ENCODE peak calls at places on chromosomes 6 and 20, in four cellular contexts. Y is HepG2, O is HEK293T, X is K562. Z is an unnamed sample.
A peak's percentile ranks its signal among the peaks of the same experiment; 100 is the strongest.

GRCh38 chr6:163529605-163530004 is 115.1 kb downstream of the QKI start:
- DNase-seq in Y (no peak), X (no peak), O (no peak), Z (no peak)

GRCh38 chr20:844473-845225 is 11.1 kb downstream of the FAM110A start:
- DNase-seq in X (peak; percentile 96), O (peak; percentile 93), Y (peak; percentile 58), Z (peak; percentile 92)

GRCh38 chr20:61311656-61312387 is 59.8 kb downstream of the CDH4 start:
- DNase-seq in O (no peak), Y (no peak), X (no peak), Z (no peak)

GRCh38 chr6:104705095-104705707 is 154.5 kb downstream of the HACE1 start:
- DNase-seq in X (peak; percentile 50), Y (no peak), O (no peak), Z (no peak)

GRCh38 chr6:27541932-27542297 is 69.0 kb upstream of the ZNF184 start:
- DNase-seq in O (no peak), Y (no peak), X (no peak), Z (no peak)

GRCh38 chr20:32236048-32236533 is 28.4 kb downstream of the POFUT1 start:
- DNase-seq in O (no peak), Y (no peak), X (no peak), Z (no peak)

GRCh38 chr20:42752620-42753019 is 437.1 kb downstream of the PTPRT start:
- DNase-seq in Y (no peak), X (no peak), O (no peak), Z (no peak)

GRCh38 chr6:25478973-25479372 is 173.0 kb upstream of the SCGN start:
- DNase-seq in X (no peak), Y (no peak), O (no peak), Z (no peak)

GRCh38 chr6:22332726-22333125 is 35.9 kb upstream of the PRL start:
- DNase-seq in O (no peak), Y (no peak), X (no peak), Z (no peak)

GRCh38 chr6:53103993-53104675 is 38.9 kb downstream of the FBXO9 start:
- DNase-seq in Y (peak; percentile 74), O (no peak), X (no peak), Z (no peak)

GRCh38 chr6:133977983-133978895 is 25.2 kb downstream of the TBPL1 start:
- DNase-seq in O (no peak), X (no peak), Y (no peak), Z (no peak)

GRCh38 chr6:133972388-133972787 is 19.4 kb downstream of the TBPL1 start:
- DNase-seq in Y (no peak), O (no peak), X (no peak), Z (no peak)

GRCh38 chr6:133971861-133972260 is 18.8 kb downstream of the TBPL1 start:
- DNase-seq in O (no peak), Y (no peak), X (no peak), Z (no peak)

GRCh38 chr6:133969285-133969946 is 16.4 kb downstream of the TBPL1 start:
- DNase-seq in Y (no peak), O (no peak), X (no peak), Z (no peak)

GRCh38 chr6:133973109-133973971 is 20.3 kb downstream of the TBPL1 start:
- DNase-seq in O (peak; percentile 42), Y (peak; percentile 58), X (peak; percentile 69), Z (no peak)
- TF ChIP-seq ELF4 in O (no peak), Y (no peak), X (no peak), Z (no peak)

GRCh38 chr6:136103763-136104311 is 146.3 kb downstream of the MTFR2 start:
- DNase-seq in O (no peak), Y (peak; percentile 38), X (no peak), Z (peak; percentile 31)
- TF ChIP-seq ELF4 in O (no peak), Y (no peak), X (no peak), Z (no peak)

DNA sequence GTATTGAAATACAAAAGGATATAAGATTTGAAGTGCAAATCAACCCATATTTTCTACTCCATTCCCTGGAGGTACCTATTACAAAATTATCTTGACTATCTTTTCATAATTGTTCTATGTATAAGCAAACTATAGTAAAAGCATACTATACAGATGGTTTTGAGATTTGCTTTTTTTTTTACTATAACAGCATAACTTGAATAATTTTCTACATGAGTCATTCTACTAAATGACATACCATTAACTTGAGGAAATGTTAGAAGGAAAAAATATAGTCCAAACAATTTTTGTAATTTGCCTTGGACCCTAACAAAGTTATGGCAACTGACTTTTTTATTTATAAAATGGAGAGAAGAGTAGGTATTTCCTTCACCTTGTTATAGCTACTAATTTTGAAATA is 472.7 kb downstream of the PKHD1 start:
- DNase-seq in O (no peak), Y (no peak), X (no peak), Z (no peak)
- TF ChIP-seq ELF4 in O (no peak), Y (no peak), X (no peak), Z (no peak)

GRCh38 chr6:45024610-45025009 is 303.5 kb upstream of the RUNX2 start:
- DNase-seq in Y (no peak), X (no peak), O (no peak), Z (no peak)

GRCh38 chr6:45026003-45026516 is 302.1 kb upstream of the RUNX2 start:
- DNase-seq in O (no peak), X (no peak), Y (peak; percentile 54), Z (no peak)

GRCh38 chr6:45021652-45022051 is 306.5 kb upstream of the RUNX2 start:
- DNase-seq in O (no peak), X (no peak), Y (no peak), Z (no peak)
- TF ChIP-seq ELF4 in O (no peak), X (no peak), Y (no peak), Z (no peak)

DNA sequence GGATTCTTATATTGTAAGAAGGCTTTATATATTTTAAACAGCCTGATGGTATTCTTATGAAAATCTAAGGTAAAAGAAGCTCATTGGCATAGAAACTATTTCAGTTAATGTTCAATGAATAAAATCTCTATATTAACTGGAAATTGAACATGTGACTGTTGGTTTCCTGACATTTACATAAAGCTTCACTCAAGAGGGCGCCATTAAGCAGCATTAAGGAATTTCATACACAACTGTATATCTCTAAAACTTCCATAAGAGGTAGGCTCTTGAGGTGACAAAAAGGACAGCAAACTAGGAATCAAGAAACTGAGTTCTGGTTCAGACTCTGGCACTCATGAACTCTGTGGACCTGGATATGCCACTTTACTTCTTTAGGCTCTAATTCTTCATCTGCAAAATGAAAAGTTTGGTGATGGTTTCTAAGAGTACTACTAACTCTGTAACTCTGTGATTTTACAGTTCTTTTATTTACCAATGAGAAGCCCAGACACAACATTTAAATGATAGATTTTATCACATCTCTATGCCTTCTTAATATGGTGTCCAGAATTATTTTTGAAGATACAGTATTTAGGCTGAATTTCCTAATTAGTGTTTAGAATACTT is 147.5 kb downstream of the FLRT3 start:
- DNase-seq in Y (peak; percentile 30), O (no peak), X (no peak), Z (no peak)
- TF ChIP-seq ELF4 in Y (no peak), O (no peak), X (no peak), Z (no peak)

GRCh38 chr6:148868901-148869300 is 122.1 kb downstream of the UST start:
- DNase-seq in O (no peak), Y (no peak), X (no peak), Z (no peak)
- TF ChIP-seq ELF4 in O (no peak), Y (no peak), X (no peak), Z (no peak)

DNA sequence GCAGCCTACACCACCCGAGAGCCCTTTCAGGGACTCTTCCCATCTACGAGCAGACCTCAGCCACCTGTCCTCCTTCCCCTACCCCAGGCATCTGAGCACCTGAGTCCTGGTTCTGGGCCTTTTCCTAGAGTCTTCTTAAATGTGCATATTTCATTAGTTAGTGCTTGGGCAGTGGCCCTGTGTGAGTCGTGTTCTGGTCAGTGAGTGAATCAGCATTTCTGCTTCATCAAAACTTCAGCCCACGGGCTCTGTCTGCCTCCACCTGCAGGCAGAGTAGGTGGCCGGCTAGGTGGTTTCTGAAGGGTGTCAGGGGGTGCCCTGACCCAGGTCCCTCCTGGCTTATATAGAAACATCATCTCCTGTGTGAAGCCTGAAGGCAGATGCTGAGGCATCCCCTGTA is 13.9 kb downstream of the IP6K3 start:
- DNase-seq in O (no peak), Y (no peak), X (no peak), Z (no peak)
- TF ChIP-seq ELF4 in O (no peak), Y (no peak), X (no peak), Z (no peak)

GRCh38 chr6:118808794-118809668 is 84.9 kb upstream of the ASF1A start:
- DNase-seq in X (no peak), Y (no peak), O (no peak), Z (no peak)

GRCh38 chr6:118815495-118815894 is 78.5 kb upstream of the ASF1A start:
- DNase-seq in X (no peak), Y (no peak), O (no peak), Z (no peak)

GRCh38 chr6:118810420-118811027 is 83.4 kb upstream of the ASF1A start:
- DNase-seq in Y (no peak), O (no peak), X (no peak), Z (no peak)

GRCh38 chr6:118812972-118813371 is 81.0 kb upstream of the ASF1A start:
- DNase-seq in X (no peak), O (no peak), Y (no peak), Z (no peak)

DNA sequence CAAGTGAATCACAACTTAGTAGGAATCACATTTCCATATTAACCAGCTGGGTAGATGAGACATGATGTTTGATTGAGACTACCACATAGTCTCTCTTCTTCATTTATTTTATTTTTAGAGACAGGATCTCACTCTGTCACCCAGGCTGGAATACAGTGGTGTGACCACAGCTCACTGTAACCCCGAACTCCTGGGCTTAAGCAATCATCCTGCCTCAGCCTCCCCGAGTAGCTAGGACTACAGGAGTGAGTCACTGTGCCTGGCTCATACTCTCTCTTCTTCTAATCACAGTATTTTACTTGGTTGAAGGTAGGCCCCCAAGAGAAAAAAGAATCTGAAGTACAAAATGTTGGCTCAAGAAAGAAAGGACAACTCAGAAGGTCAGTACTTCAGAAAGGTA is 80.2 kb upstream of the ASF1A start:
- DNase-seq in Y (no peak), O (no peak), X (no peak), Z (no peak)
- TF ChIP-seq ELF4 in Y (no peak), O (no peak), X (no peak), Z (no peak)

Z was measured in WTC11.